ENCODE peak calls at places on chromosomes 3 and 15, in six cellular contexts. G, P, U, Q, Z and B are unnamed samples.

GRCh38 chr3:140186421-140186920 is 251.5 kb downstream of the CLSTN2 start:
- DNase-seq in G (peak), P (no peak), U (no peak), Q (no peak), Z (no peak), B (no peak)

GRCh38 chr3:33826688-33827087 is 28.3 kb downstream of the PDCD6IP start:
- DNase-seq in G (no peak), P (no peak), U (no peak), Q (no peak), Z (no peak), B (no peak)

GRCh38 chr3:140135461-140135860 is 200.5 kb downstream of the CLSTN2 start:
- DNase-seq in G (no peak), P (no peak), U (no peak), Q (no peak), Z (no peak), B (no peak)

GRCh38 chr15:92899910-92900711 is at the start of gene CHD2:
- DNase-seq in G (peak), P (peak), U (peak), Q (peak), Z (peak), B (no peak)

GRCh38 chr3:39176025-39176714 is 16.2 kb downstream of the XIRP1 start:
- DNase-seq in G (no peak), P (no peak), U (no peak), Q (no peak), Z (no peak), B (no peak)

GRCh38 chr3:107661447-107662108 is 138.8 kb downstream of the BBX start:
- DNase-seq in G (no peak), P (no peak), U (no peak), Q (no peak), Z (no peak), B (no peak)

GRCh38 chr3:143135150-143135549 is 15.6 kb downstream of the CHST2 start:
- DNase-seq in G (peak), P (no peak), U (peak), Q (no peak), Z (no peak), B (peak)

GRCh38 chr15:85689729-85690128 is 105.0 kb downstream of the KLHL25 start:
- DNase-seq in G (no peak), P (no peak), U (peak), Q (no peak), Z (peak), B (no peak)

GRCh38 chr15:63797901-63798300 is 35.8 kb downstream of the HERC1 start:
- DNase-seq in G (no peak), P (no peak), U (no peak), Q (no peak), Z (no peak), B (no peak)

GRCh38 chr3:29745237-29745870 is 464.5 kb downstream of the RBMS3 start:
- DNase-seq in G (no peak), P (no peak), U (peak), Q (no peak), Z (no peak), B (no peak)

GRCh38 chr3:105355355-105356063 is 11.2 kb upstream of the ALCAM start:
- DNase-seq in G (peak), P (no peak), U (no peak), Q (no peak), Z (no peak), B (no peak)

DNA sequence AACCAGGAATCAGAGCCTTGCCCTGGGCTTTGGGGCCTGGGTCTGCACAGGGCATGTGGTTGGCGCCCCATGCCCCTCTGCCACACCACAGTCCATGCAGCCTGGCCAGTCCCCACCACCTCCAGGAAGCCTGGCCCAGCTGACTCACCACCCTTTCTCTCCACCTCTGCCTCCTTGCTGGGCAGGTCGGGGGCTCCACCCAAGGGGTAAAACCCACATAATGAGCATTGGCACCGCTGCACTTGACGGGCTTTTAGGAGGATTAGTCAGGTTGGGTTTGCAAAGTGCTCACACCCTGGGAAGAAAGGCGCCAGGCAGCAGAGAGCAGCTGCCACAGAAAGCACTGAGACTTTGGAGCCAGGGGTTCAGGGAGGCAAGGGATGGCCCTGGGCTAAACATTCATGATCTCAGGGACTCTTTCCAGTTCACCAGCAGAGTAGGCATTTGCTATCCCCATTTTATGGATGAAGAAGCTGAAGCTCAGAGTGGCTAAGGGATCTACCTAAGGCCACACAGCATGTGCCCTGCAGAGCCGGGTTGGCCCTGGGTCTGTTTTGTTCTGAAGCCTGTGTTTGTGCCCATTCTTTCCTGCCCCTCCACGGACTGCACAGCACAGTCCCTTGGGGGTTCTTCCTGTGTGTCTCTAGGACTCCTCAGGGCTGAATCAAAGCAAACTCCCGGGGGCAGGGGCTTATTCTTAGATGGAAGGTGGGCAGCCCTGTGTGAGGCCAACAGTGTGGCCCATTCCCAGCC is 113.4 kb downstream of the ETFA start:
- DNase-seq in G (no peak), P (no peak), U (no peak), Q (peak), Z (no peak), B (no peak)
- H3K9ac ChIP-seq in G (no peak), P (no peak), U (no peak), Q (peak), Z (no peak), B (no peak)

DNA sequence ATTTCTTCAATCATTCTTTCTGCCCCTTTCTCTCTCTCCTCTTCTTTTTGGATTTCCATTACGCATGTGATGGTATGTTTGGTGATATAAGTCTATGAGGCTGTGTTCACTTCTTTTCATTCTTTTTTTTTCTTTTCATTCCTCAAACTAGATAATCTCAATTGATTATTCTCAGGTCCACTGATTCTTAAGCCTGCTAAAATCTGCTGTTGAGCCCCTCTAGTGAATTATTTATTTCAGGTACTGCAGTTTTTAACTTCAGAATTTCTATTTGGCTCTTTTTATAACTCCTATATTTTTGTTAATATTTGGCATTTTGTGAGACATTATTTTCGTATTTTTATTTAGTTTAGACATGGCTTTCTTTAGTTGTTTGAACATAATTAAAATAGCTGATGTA is 671.3 kb upstream of the NECTIN3 start:
- DNase-seq in G (no peak), P (no peak), U (no peak), Q (no peak), Z (no peak), B (no peak)
- H3K4me3 ChIP-seq in G (no peak), P (no peak), U (no peak), Q (no peak), Z (no peak), B (no peak)

GRCh38 chr3:181948286-181948685 is 236.6 kb downstream of the SOX2 start:
- DNase-seq in G (no peak), P (no peak), U (no peak), Q (no peak), Z (no peak), B (no peak)
- TF ChIP-seq POLR2AphosphoS5 in G (no peak), P (no peak), U (no peak), Q (no peak), Z (no peak), B (no peak)

GRCh38 chr3:182902236-182902635 is 78.1 kb downstream of the DCUN1D1 start:
- DNase-seq in G (no peak), P (no peak), U (no peak), Q (no peak), Z (no peak), B (no peak)
- H3K9ac ChIP-seq in G (no peak), P (no peak), U (no peak), Q (no peak), Z (no peak), B (no peak)

GRCh38 chr3:138180375-138181029 is 5.8 kb upstream of the DBR1 start:
- DNase-seq in G (peak), P (peak), U (peak), Q (peak), Z (no peak), B (no peak)
- H3K4me3 ChIP-seq in G (no peak), P (no peak), U (no peak), Q (no peak), Z (no peak), B (no peak)

DNA sequence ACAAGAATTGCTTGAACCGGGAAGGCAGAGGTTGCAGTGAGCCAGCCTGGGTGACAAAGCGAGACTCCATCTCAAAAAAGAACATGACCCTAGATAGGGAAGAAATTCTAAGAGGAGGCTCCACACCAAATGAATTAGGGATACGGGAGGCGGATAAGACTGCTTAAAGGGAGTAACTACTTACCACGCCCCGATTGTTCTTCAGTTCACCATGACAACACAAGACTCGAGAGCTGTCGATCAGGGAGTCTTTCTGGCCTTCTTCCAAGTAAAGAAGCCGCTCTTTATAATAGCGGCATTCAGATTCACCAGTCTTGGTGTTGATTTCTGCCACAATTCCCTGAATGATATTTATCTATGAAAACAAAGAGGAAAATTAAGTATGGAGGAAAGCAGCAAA is 53.9 kb upstream of the TASOR start:
- DNase-seq in G (no peak), P (no peak), U (no peak), Q (no peak), Z (no peak), B (no peak)
- TF ChIP-seq POLR2AphosphoS5 in G (no peak), P (no peak), U (no peak), Q (no peak), Z (no peak), B (no peak)

DNA sequence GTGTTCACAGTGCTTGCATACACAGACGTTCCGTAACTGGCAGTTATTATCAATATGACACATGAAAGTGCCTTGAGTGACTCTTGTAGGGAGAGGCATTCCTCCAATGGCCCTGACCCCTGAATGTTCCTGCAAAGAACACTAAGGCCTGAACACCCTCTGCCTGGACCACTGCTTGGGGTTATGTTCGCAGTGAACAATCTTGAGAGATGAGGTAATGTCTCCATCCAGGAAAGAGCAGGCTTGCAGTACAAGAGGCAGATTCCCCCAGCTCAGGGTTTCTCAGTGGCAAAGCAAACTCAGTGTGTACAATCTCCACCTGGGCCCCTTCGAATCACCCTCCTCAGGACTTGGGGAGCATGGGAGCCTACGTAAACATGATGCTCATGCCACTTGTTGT is 324.6 kb downstream of the MAGI1 start:
- DNase-seq in G (no peak), P (no peak), U (no peak), Q (no peak), Z (no peak), B (no peak)
- H3K9ac ChIP-seq in G (no peak), P (no peak), U (no peak), Q (no peak), Z (no peak), B (no peak)

GRCh38 chr3:170368921-170369320 is 11.4 kb downstream of the SKIL start:
- DNase-seq in G (peak), P (no peak), U (no peak), Q (no peak), Z (no peak), B (no peak)
- H3K4me3 ChIP-seq in G (no peak), P (no peak), U (no peak), Q (no peak), Z (no peak), B (no peak)

DNA sequence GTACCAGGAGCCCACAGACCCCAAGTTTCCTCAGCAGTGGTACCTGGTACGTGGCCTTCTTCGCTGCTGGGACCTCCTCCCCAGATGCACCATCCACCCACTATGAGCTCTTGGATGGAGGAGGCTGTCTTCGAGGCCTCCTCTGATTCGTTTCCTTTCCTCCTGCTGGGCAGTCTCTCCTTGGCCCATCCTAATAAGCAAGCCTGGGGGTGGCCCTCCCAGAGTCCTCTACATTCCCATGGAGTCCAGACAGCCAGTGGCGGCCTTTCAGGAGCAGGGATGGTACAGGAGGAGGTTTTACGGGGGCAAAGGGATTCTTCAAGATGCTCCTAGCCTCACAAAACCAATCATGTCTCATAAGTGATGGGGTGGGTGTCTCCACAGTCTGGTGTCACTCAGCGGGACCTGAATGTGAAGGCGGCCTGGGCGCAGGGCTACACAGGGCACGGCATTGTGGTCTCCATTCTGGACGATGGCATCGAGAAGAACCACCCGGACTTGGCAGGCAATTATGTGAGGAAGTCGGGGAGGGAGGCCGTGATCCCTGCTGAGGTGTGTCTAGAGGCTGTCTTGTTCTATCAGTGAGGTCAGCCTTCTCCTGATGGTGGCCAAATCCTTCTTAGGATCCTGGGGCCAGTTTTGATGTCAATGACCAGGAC is 7.7 kb upstream of the FES start:
- DNase-seq in G (no peak), P (no peak), U (no peak), Q (no peak), Z (no peak), B (no peak)
- TF ChIP-seq POLR2AphosphoS5 in G (no peak), P (no peak), U (no peak), Q (no peak), Z (no peak), B (no peak)